ENCODE peak calls at places on chromosomes 12 and 14, in four cellular contexts. F is CD4-positive, alpha-beta T cell; W is T-helper 9 cell; L is HEK293T. C is an unnamed sample.
A peak's percentile ranks its signal among the peaks of the same experiment; 100 is the strongest.

GRCh38 chr12:3603576-3603975 is 112.6 kb downstream of the PRMT8 start:
- DNase-seq in W (no peak), L (no peak), F (no peak), C (no peak)

GRCh38 chr14:54169254-54169924 is 212.8 kb upstream of the BMP4 start:
- DNase-seq in W (no peak), L (no peak), F (no peak), C (no peak)

GRCh38 chr12:31245822-31246469 is 80.0 kb downstream of the SINHCAF start:
- DNase-seq in W (no peak), F (no peak), L (no peak), C (peak; percentile 13)

GRCh38 chr12:54003625-54004024 is 3.7 kb downstream of the HOXC9 start:
- DNase-seq in L (no peak), F (no peak), W (no peak), C (no peak)

GRCh38 chr14:87250992-87251391 is 742.0 kb downstream of the GALC start:
- DNase-seq in F (no peak), L (no peak), W (no peak), C (no peak)

GRCh38 chr12:27422697-27423096 is 23.8 kb upstream of the SMCO2 start:
- DNase-seq in L (no peak), W (no peak), F (no peak), C (no peak)

GRCh38 chr12:88578821-88579518 is 1.3 kb downstream of the KITLG start:
- DNase-seq in F (no peak), W (no peak), L (peak; percentile 50), C (no peak)

GRCh38 chr14:55366271-55366670 is 45.4 kb downstream of the ATG14 start:
- DNase-seq in F (no peak), W (no peak), L (no peak), C (no peak)

GRCh38 chr12:113184900-113185179 is 438 bp downstream of the DDX54 start:
- DNase-seq in L (peak; percentile 87), W (peak; percentile 80), F (peak; percentile 81), C (peak; percentile 92)

GRCh38 chr12:11730299-11731041 is 81.0 kb downstream of the ETV6 start:
- DNase-seq in F (no peak), L (no peak), W (no peak), C (no peak)

GRCh38 chr12:79414252-79414651 is 276.5 kb downstream of the PAWR start:
- DNase-seq in F (no peak), L (no peak), W (no peak), C (no peak)

GRCh38 chr12:24820872-24821271 is 128.0 kb downstream of the BCAT1 start:
- DNase-seq in F (no peak), W (no peak), L (no peak), C (no peak)

GRCh38 chr14:71166434-71166833 is 259.2 kb downstream of the PCNX1 start:
- DNase-seq in F (no peak), L (peak; percentile 55), W (no peak), C (peak; percentile 10)

GRCh38 chr14:92473261-92473946 is 40.2 kb upstream of the RIN3 start:
- DNase-seq in W (no peak), F (no peak), L (no peak), C (no peak)

GRCh38 chr12:121050725-121051124 is 11.7 kb upstream of the OASL start:
- DNase-seq in F (no peak), W (no peak), L (no peak), C (no peak)

GRCh38 chr12:26346748-26347147 is 151.4 kb downstream of the SSPN start:
- DNase-seq in F (no peak), L (no peak), W (no peak), C (no peak)

GRCh38 chr14:91369628-91370445 is 47.8 kb downstream of the CCDC88C start:
- DNase-seq in L (no peak), W (no peak), F (no peak), C (no peak)

GRCh38 chr14:99511421-99512109 is 30.4 kb downstream of the CCNK start:
- DNase-seq in L (no peak), W (no peak), F (no peak), C (no peak)

GRCh38 chr12:86838709-86839108 is 582.5 kb upstream of the MGAT4C start:
- DNase-seq in L (no peak), F (no peak), W (no peak), C (no peak)

GRCh38 chr12:27525373-27525772 is 1.4 kb downstream of the PPFIBP1 start:
- DNase-seq in L (no peak), W (no peak), F (no peak), C (no peak)

GRCh38 chr14:91533623-91534022 is 23.5 kb upstream of the PPP4R3A start:
- DNase-seq in F (no peak), W (no peak), L (no peak), C (no peak)

GRCh38 chr14:67951529-67952120 is 132.0 kb downstream of the RAD51B start:
- DNase-seq in L (no peak), W (no peak), F (no peak), C (no peak)

GRCh38 chr12:27319848-27320247 is 12.8 kb upstream of the BMAL2 start:
- DNase-seq in L (no peak), W (no peak), F (no peak), C (no peak)

GRCh38 chr14:89720741-89721315 is 233.7 kb downstream of the EFCAB11 start:
- DNase-seq in W (peak; percentile 51), L (no peak), F (peak; percentile 80), C (no peak)

GRCh38 chr14:96905825-96906224 is 108.6 kb downstream of the VRK1 start:
- DNase-seq in L (no peak), F (no peak), W (no peak), C (no peak)

GRCh38 chr14:104917992-104918391 is 6.7 kb upstream of the PLD4 start:
- DNase-seq in F (no peak), W (no peak), L (no peak), C (no peak)

GRCh38 chr14:33343016-33343415 is 404.3 kb downstream of the NPAS3 start:
- DNase-seq in W (no peak), L (no peak), F (no peak), C (no peak)

GRCh38 chr12:72493390-72493789 is 221.2 kb downstream of the TRHDE start:
- DNase-seq in W (no peak), L (no peak), F (no peak), C (peak; percentile 10)

GRCh38 chr12:14261861-14262260 is 103.6 kb upstream of the ATF7IP start:
- DNase-seq in F (no peak), L (no peak), W (no peak), C (no peak)

GRCh38 chr12:48092606-48093005 is 13.3 kb downstream of the SENP1 start:
- DNase-seq in W (no peak), L (no peak), F (no peak), C (no peak)

GRCh38 chr12:104280111-104280510 is 23.4 kb upstream of the EID3 start:
- DNase-seq in L (no peak), W (no peak), F (no peak), C (no peak)

GRCh38 chr12:53750812-53751335 is 905 bp downstream of the CISTR start:
- DNase-seq in L (no peak), W (peak; percentile 11), F (no peak), C (no peak)

GRCh38 chr14:24362241-24362960 is 5.6 kb upstream of the NFATC4 start:
- DNase-seq in W (no peak), F (no peak), L (no peak), C (no peak)

GRCh38 chr12:7169951-7170350 is 19.5 kb upstream of the PEX5 start:
- DNase-seq in W (no peak), F (no peak), L (no peak), C (no peak)